ENCODE peak calls at places on chromosomes 7 and 10, in nine cellular contexts. A, G, C, H, I, W, Z, U and T are unnamed samples.
A peak's percentile ranks its signal among the peaks of the same experiment; 100 is the strongest.

GRCh38 chr10:115989621-115990020 is 283.4 kb downstream of the GFRA1 start:
- DNase-seq in A (no peak), G (no peak), C (no peak), H (no peak), I (no peak), W (no peak), Z (peak; percentile 30), U (no peak), T (no peak)

GRCh38 chr7:139855498-139856270 is 26.6 kb downstream of the TBXAS1 start:
- DNase-seq in A (no peak), G (no peak), C (no peak), H (no peak), I (peak; percentile 52), W (no peak), Z (no peak), U (peak; percentile 15), T (no peak)

GRCh38 chr10:44894691-44895090 is 16.4 kb upstream of the TMEM72 start:
- DNase-seq in A (no peak), G (no peak), C (no peak), H (no peak), I (no peak), W (no peak), Z (no peak), U (no peak), T (no peak)

GRCh38 chr10:43371418-43371817 is at the start of gene FXYD4:
- DNase-seq in A (no peak), G (no peak), C (no peak), H (no peak), I (no peak), W (peak; percentile 74), Z (no peak), U (no peak), T (no peak)

GRCh38 chr10:103693070-103693811 is 162.1 kb downstream of the SH3PXD2A start:
- DNase-seq in A (peak; percentile 56), G (no peak), C (no peak), H (peak; percentile 52), I (no peak), W (no peak), Z (no peak), U (no peak), T (no peak)

GRCh38 chr10:62250594-62251198 is 17.9 kb downstream of the RTKN2 start:
- DNase-seq in A (no peak), G (no peak), C (no peak), H (no peak), I (no peak), W (no peak), Z (peak; percentile 47), U (no peak), T (peak; percentile 49)

GRCh38 chr7:82098410-82098809 is 328.6 kb upstream of the HGF start:
- DNase-seq in A (no peak), G (no peak), C (no peak), H (no peak), I (no peak), W (no peak), Z (no peak), U (no peak), T (peak; percentile 60)

GRCh38 chr7:95545007-95545615 is 51.2 kb downstream of the PDK4 start:
- DNase-seq in A (no peak), G (peak; percentile 64), C (no peak), H (peak; percentile 40), I (peak; percentile 84), W (no peak), Z (peak; percentile 78), U (peak; percentile 60), T (peak; percentile 11)

GRCh38 chr7:82325416-82325815 is 118.2 kb downstream of the CACNA2D1 start:
- DNase-seq in A (no peak), G (no peak), C (no peak), H (no peak), I (no peak), W (no peak), Z (peak; percentile 9), U (no peak), T (no peak)

GRCh38 chr7:17506090-17506489 is 207.6 kb downstream of the AHR start:
- DNase-seq in A (no peak), G (peak; percentile 90), C (no peak), H (no peak), I (peak; percentile 69), W (no peak), Z (peak; percentile 41), U (no peak), T (no peak)

GRCh38 chr10:47449102-47449978 is 34.6 kb downstream of the ANXA8 start:
- DNase-seq in A (no peak), G (no peak), C (peak; percentile 56), H (no peak), I (no peak), W (peak; percentile 51), Z (no peak), U (peak; percentile 20), T (no peak)

GRCh38 chr10:21528452-21529235 is 3.2 kb upstream of the SKIDA1 start:
- DNase-seq in A (no peak), G (no peak), C (no peak), H (no peak), I (no peak), W (no peak), Z (peak; percentile 76), U (no peak), T (no peak)

GRCh38 chr7:155806096-155806871 is 6.0 kb downstream of the SHH start:
- DNase-seq in A (no peak), G (no peak), C (no peak), H (no peak), I (no peak), W (no peak), Z (no peak), U (no peak), T (no peak)

GRCh38 chr10:1020460-1020859 is 5.2 kb downstream of the IDI2 start:
- DNase-seq in A (no peak), G (no peak), C (no peak), H (no peak), I (no peak), W (no peak), Z (no peak), U (no peak), T (no peak)

GRCh38 chr10:22727663-22728062 is 13.3 kb upstream of the PIP4K2A start:
- DNase-seq in A (no peak), G (no peak), C (no peak), H (no peak), I (no peak), W (no peak), Z (no peak), U (no peak), T (no peak)

GRCh38 chr7:128830231-128831177 is at the start of gene FLNC:
- DNase-seq in A (no peak), G (no peak), C (peak; percentile 85), H (peak; percentile 86), I (peak; percentile 73), W (peak; percentile 69), Z (peak; percentile 80), U (no peak), T (no peak)

GRCh38 chr7:37405603-37406122 is 43.0 kb downstream of the ELMO1 start:
- DNase-seq in A (no peak), G (peak; percentile 77), C (no peak), H (peak; percentile 78), I (no peak), W (no peak), Z (no peak), U (no peak), T (no peak)

GRCh38 chr7:37409456-37409855 is 39.2 kb downstream of the ELMO1 start:
- DNase-seq in A (no peak), G (no peak), C (no peak), H (no peak), I (no peak), W (no peak), Z (no peak), U (no peak), T (no peak)

GRCh38 chr7:37408885-37409248 is 39.8 kb downstream of the ELMO1 start:
- DNase-seq in A (no peak), G (peak; percentile 62), C (no peak), H (no peak), I (no peak), W (no peak), Z (no peak), U (no peak), T (no peak)

GRCh38 chr7:37410305-37411209 is 38.1 kb downstream of the ELMO1 start:
- DNase-seq in A (no peak), G (no peak), C (no peak), H (no peak), I (no peak), W (no peak), Z (no peak), U (no peak), T (no peak)

GRCh38 chr7:37408241-37408884 is 40.3 kb downstream of the ELMO1 start:
- DNase-seq in A (no peak), G (no peak), C (no peak), H (no peak), I (no peak), W (no peak), Z (no peak), U (no peak), T (no peak)
- H3K4me3 ChIP-seq in A (peak overlapping the region; percentile 49), G (peak overlapping the region; percentile 14), C (no peak overlapping the region), H (no peak overlapping the region), I (no peak overlapping the region), W (no peak overlapping the region), Z (no peak overlapping the region), U (no peak overlapping the region), T (no peak overlapping the region)

GRCh38 chr7:148395292-148395691 is 195.3 kb upstream of the C7orf33 start:
- DNase-seq in A (no peak), G (no peak), C (no peak), H (peak; percentile 28), I (no peak), W (no peak), Z (peak; percentile 47), U (no peak), T (no peak)
- H3K4me3 ChIP-seq in A (no peak overlapping the region), G (no peak overlapping the region), C (no peak overlapping the region), H (no peak overlapping the region), I (no peak overlapping the region), W (no peak overlapping the region), Z (no peak overlapping the region), U (peak overlapping the region; percentile 41), T (no peak overlapping the region)

GRCh38 chr7:102914585-102914984 is 1.8 kb downstream of the LRRC17 start:
- DNase-seq in A (no peak), G (no peak), C (peak; percentile 91), H (peak; percentile 20), I (peak; percentile 97), W (no peak), Z (peak; percentile 90), U (no peak), T (no peak)
- H3K4me3 ChIP-seq in A (no peak overlapping the region), G (no peak overlapping the region), C (peak overlapping the region; percentile 60), H (no peak overlapping the region), I (peak overlapping the region; percentile 48), W (no peak overlapping the region), Z (peak overlapping the region; percentile 72), U (peak overlapping the region; percentile 49), T (peak overlapping the region; percentile 50)

DNA sequence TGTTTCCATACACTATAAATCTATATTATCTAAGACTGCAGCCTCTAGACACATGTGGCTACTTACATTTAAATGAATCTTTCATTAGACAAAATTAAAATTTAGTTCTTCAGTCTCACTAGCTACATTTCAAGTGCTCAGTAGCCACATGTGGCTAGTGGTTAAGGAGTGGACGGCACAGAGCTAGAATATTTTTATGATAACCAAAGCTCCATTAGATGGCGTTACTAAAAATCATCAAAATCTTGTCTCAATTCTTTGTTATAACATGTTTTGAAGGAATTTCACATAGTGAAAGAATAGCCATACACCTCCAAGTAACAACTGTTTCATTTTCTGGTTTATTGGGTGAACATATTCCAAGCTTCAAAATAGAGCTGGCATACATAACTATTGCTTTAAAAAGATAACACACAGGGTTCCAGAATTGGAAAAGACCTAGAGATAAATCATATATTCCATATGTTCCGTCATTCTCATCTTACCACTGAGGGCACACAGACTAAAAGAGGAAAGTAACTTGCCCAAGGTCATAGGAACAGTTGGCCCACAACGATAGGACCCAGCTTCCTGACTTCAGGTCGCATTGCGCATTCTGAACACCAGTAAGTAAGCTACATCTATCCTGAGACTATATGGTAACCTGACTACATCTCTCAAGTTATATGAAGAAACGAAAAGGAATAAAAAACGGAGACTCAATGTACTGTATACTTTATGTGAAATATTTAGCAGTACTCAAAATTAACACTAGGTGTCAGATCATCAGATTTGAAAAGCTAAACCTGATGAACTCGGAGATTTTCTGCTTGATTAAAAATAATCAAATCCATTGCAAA is 66.6 kb downstream of the CAV1 start:
- DNase-seq in A (no peak), G (no peak), C (no peak), H (peak; percentile 30), I (no peak), W (no peak), Z (peak; percentile 51), U (no peak), T (no peak)
- H3K4me3 ChIP-seq in A (no peak overlapping the region), G (peak overlapping the region; percentile 25), C (peak overlapping the region; percentile 47), H (no peak overlapping the region), I (no peak overlapping the region), W (peak overlapping the region; percentile 32), Z (no peak overlapping the region), U (no peak overlapping the region), T (no peak overlapping the region)